ENCODE peak calls at places on chromosomes 3 and 15, in nine cellular contexts. One of them, this sample, is unnamed.

GRCh38 chr3:138914870-138915502 is 32.0 kb downstream of the FOXL2 start:
- DNase-seq in activated CD8-positive, alpha-beta memory T cell treated with anti-CD3 and anti-CD28 coated beads for 24 hours: no peak
- DNase-seq in activated CD4-positive, alpha-beta T cell treated with anti-CD3 and anti-CD28 coated beads, Interleukin-2, amount 50 U/mL, for 4 hours: no peak
- DNase-seq in WERI-Rb-1: no peak
- DNase-seq in T-cell: no peak
- DNase-seq in GM04503: no peak
- DNase-seq in stimulated activated CD4-positive, alpha-beta T cell treated with anti-CD3 and anti-CD28 coated beads, Interleukin-12 subunit alpha, Interleukin-12 subunit beta, amount 100 ng/mL, for 4 hours: no peak
- DNase-seq in stimulated activated CD8-positive, alpha-beta memory T cell treated with anti-CD3 and anti-CD28 coated beads, Interleukin-12 subunit alpha, Interleukin-12 subunit beta, amount 100 ng/mL, for 1 hour: no peak
- DNase-seq in HEK293T: no peak
- DNase-seq in this sample: no peak

GRCh38 chr15:91348812-91349500 is 248.9 kb downstream of the SV2B start:
- DNase-seq in activated CD8-positive, alpha-beta memory T cell treated with anti-CD3 and anti-CD28 coated beads for 24 hours: no peak
- DNase-seq in activated CD4-positive, alpha-beta T cell treated with anti-CD3 and anti-CD28 coated beads, Interleukin-2, amount 50 U/mL, for 4 hours: no peak
- DNase-seq in WERI-Rb-1: no peak
- DNase-seq in T-cell: no peak
- DNase-seq in GM04503: peak
- DNase-seq in stimulated activated CD4-positive, alpha-beta T cell treated with anti-CD3 and anti-CD28 coated beads, Interleukin-12 subunit alpha, Interleukin-12 subunit beta, amount 100 ng/mL, for 4 hours: no peak
- DNase-seq in stimulated activated CD8-positive, alpha-beta memory T cell treated with anti-CD3 and anti-CD28 coated beads, Interleukin-12 subunit alpha, Interleukin-12 subunit beta, amount 100 ng/mL, for 1 hour: no peak
- DNase-seq in HEK293T: no peak
- DNase-seq in this sample: peak

GRCh38 chr3:150255416-150255815 is 152.7 kb upstream of the TSC22D2 start:
- DNase-seq in activated CD8-positive, alpha-beta memory T cell treated with anti-CD3 and anti-CD28 coated beads for 24 hours: no peak
- DNase-seq in activated CD4-positive, alpha-beta T cell treated with anti-CD3 and anti-CD28 coated beads, Interleukin-2, amount 50 U/mL, for 4 hours: no peak
- DNase-seq in WERI-Rb-1: no peak
- DNase-seq in T-cell: no peak
- DNase-seq in GM04503: no peak
- DNase-seq in stimulated activated CD4-positive, alpha-beta T cell treated with anti-CD3 and anti-CD28 coated beads, Interleukin-12 subunit alpha, Interleukin-12 subunit beta, amount 100 ng/mL, for 4 hours: no peak
- DNase-seq in stimulated activated CD8-positive, alpha-beta memory T cell treated with anti-CD3 and anti-CD28 coated beads, Interleukin-12 subunit alpha, Interleukin-12 subunit beta, amount 100 ng/mL, for 1 hour: no peak
- DNase-seq in HEK293T: no peak
- DNase-seq in this sample: no peak

GRCh38 chr3:141366285-141367037 is 1.8 kb upstream of the ZBTB38 start:
- DNase-seq in activated CD8-positive, alpha-beta memory T cell treated with anti-CD3 and anti-CD28 coated beads for 24 hours: no peak
- DNase-seq in activated CD4-positive, alpha-beta T cell treated with anti-CD3 and anti-CD28 coated beads, Interleukin-2, amount 50 U/mL, for 4 hours: no peak
- DNase-seq in WERI-Rb-1: no peak
- DNase-seq in T-cell: no peak
- DNase-seq in GM04503: peak
- DNase-seq in stimulated activated CD4-positive, alpha-beta T cell treated with anti-CD3 and anti-CD28 coated beads, Interleukin-12 subunit alpha, Interleukin-12 subunit beta, amount 100 ng/mL, for 4 hours: no peak
- DNase-seq in stimulated activated CD8-positive, alpha-beta memory T cell treated with anti-CD3 and anti-CD28 coated beads, Interleukin-12 subunit alpha, Interleukin-12 subunit beta, amount 100 ng/mL, for 1 hour: no peak
- DNase-seq in HEK293T: no peak
- DNase-seq in this sample: no peak

GRCh38 chr3:129317014-129317771 is 38.5 kb downstream of the HMCES start:
- DNase-seq in activated CD8-positive, alpha-beta memory T cell treated with anti-CD3 and anti-CD28 coated beads for 24 hours: peak
- DNase-seq in activated CD4-positive, alpha-beta T cell treated with anti-CD3 and anti-CD28 coated beads, Interleukin-2, amount 50 U/mL, for 4 hours: no peak
- DNase-seq in WERI-Rb-1: no peak
- DNase-seq in T-cell: no peak
- DNase-seq in GM04503: no peak
- DNase-seq in stimulated activated CD4-positive, alpha-beta T cell treated with anti-CD3 and anti-CD28 coated beads, Interleukin-12 subunit alpha, Interleukin-12 subunit beta, amount 100 ng/mL, for 4 hours: no peak
- DNase-seq in stimulated activated CD8-positive, alpha-beta memory T cell treated with anti-CD3 and anti-CD28 coated beads, Interleukin-12 subunit alpha, Interleukin-12 subunit beta, amount 100 ng/mL, for 1 hour: no peak
- DNase-seq in HEK293T: no peak
- DNase-seq in this sample: no peak

GRCh38 chr3:42988097-42988496 is 9.0 kb downstream of the GASK1A start:
- DNase-seq in activated CD8-positive, alpha-beta memory T cell treated with anti-CD3 and anti-CD28 coated beads for 24 hours: no peak
- DNase-seq in activated CD4-positive, alpha-beta T cell treated with anti-CD3 and anti-CD28 coated beads, Interleukin-2, amount 50 U/mL, for 4 hours: no peak
- DNase-seq in WERI-Rb-1: no peak
- DNase-seq in T-cell: no peak
- DNase-seq in GM04503: no peak
- DNase-seq in stimulated activated CD4-positive, alpha-beta T cell treated with anti-CD3 and anti-CD28 coated beads, Interleukin-12 subunit alpha, Interleukin-12 subunit beta, amount 100 ng/mL, for 4 hours: no peak
- DNase-seq in stimulated activated CD8-positive, alpha-beta memory T cell treated with anti-CD3 and anti-CD28 coated beads, Interleukin-12 subunit alpha, Interleukin-12 subunit beta, amount 100 ng/mL, for 1 hour: no peak
- DNase-seq in HEK293T: no peak
- DNase-seq in this sample: no peak

GRCh38 chr3:127194601-127195187 is 1.8 kb downstream of the PRR23E start:
- DNase-seq in activated CD8-positive, alpha-beta memory T cell treated with anti-CD3 and anti-CD28 coated beads for 24 hours: no peak
- DNase-seq in activated CD4-positive, alpha-beta T cell treated with anti-CD3 and anti-CD28 coated beads, Interleukin-2, amount 50 U/mL, for 4 hours: no peak
- DNase-seq in WERI-Rb-1: no peak
- DNase-seq in T-cell: no peak
- DNase-seq in GM04503: no peak
- DNase-seq in stimulated activated CD4-positive, alpha-beta T cell treated with anti-CD3 and anti-CD28 coated beads, Interleukin-12 subunit alpha, Interleukin-12 subunit beta, amount 100 ng/mL, for 4 hours: no peak
- DNase-seq in stimulated activated CD8-positive, alpha-beta memory T cell treated with anti-CD3 and anti-CD28 coated beads, Interleukin-12 subunit alpha, Interleukin-12 subunit beta, amount 100 ng/mL, for 1 hour: no peak
- DNase-seq in HEK293T: no peak
- DNase-seq in this sample: no peak

GRCh38 chr3:9100132-9100894 is 137.0 kb upstream of the RAD18 start:
- DNase-seq in activated CD8-positive, alpha-beta memory T cell treated with anti-CD3 and anti-CD28 coated beads for 24 hours: no peak
- DNase-seq in activated CD4-positive, alpha-beta T cell treated with anti-CD3 and anti-CD28 coated beads, Interleukin-2, amount 50 U/mL, for 4 hours: no peak
- DNase-seq in WERI-Rb-1: no peak
- DNase-seq in T-cell: no peak
- DNase-seq in GM04503: no peak
- DNase-seq in stimulated activated CD4-positive, alpha-beta T cell treated with anti-CD3 and anti-CD28 coated beads, Interleukin-12 subunit alpha, Interleukin-12 subunit beta, amount 100 ng/mL, for 4 hours: no peak
- DNase-seq in stimulated activated CD8-positive, alpha-beta memory T cell treated with anti-CD3 and anti-CD28 coated beads, Interleukin-12 subunit alpha, Interleukin-12 subunit beta, amount 100 ng/mL, for 1 hour: no peak
- DNase-seq in HEK293T: no peak
- DNase-seq in this sample: no peak

GRCh38 chr3:31567036-31567435 is 34.3 kb downstream of the STT3B start:
- DNase-seq in activated CD8-positive, alpha-beta memory T cell treated with anti-CD3 and anti-CD28 coated beads for 24 hours: no peak
- DNase-seq in activated CD4-positive, alpha-beta T cell treated with anti-CD3 and anti-CD28 coated beads, Interleukin-2, amount 50 U/mL, for 4 hours: no peak
- DNase-seq in WERI-Rb-1: no peak
- DNase-seq in T-cell: peak
- DNase-seq in GM04503: no peak
- DNase-seq in stimulated activated CD4-positive, alpha-beta T cell treated with anti-CD3 and anti-CD28 coated beads, Interleukin-12 subunit alpha, Interleukin-12 subunit beta, amount 100 ng/mL, for 4 hours: no peak
- DNase-seq in stimulated activated CD8-positive, alpha-beta memory T cell treated with anti-CD3 and anti-CD28 coated beads, Interleukin-12 subunit alpha, Interleukin-12 subunit beta, amount 100 ng/mL, for 1 hour: no peak
- DNase-seq in HEK293T: peak
- DNase-seq in this sample: no peak

GRCh38 chr15:64284037-64284436 is 71.9 kb downstream of the CSNK1G1 start:
- DNase-seq in activated CD8-positive, alpha-beta memory T cell treated with anti-CD3 and anti-CD28 coated beads for 24 hours: no peak
- DNase-seq in activated CD4-positive, alpha-beta T cell treated with anti-CD3 and anti-CD28 coated beads, Interleukin-2, amount 50 U/mL, for 4 hours: no peak
- DNase-seq in WERI-Rb-1: no peak
- DNase-seq in T-cell: no peak
- DNase-seq in GM04503: no peak
- DNase-seq in stimulated activated CD4-positive, alpha-beta T cell treated with anti-CD3 and anti-CD28 coated beads, Interleukin-12 subunit alpha, Interleukin-12 subunit beta, amount 100 ng/mL, for 4 hours: no peak
- DNase-seq in stimulated activated CD8-positive, alpha-beta memory T cell treated with anti-CD3 and anti-CD28 coated beads, Interleukin-12 subunit alpha, Interleukin-12 subunit beta, amount 100 ng/mL, for 1 hour: no peak
- DNase-seq in HEK293T: no peak
- DNase-seq in this sample: no peak

This sample was measured in KG1.